ENCODE peak calls at places on chromosomes 4 and X, in eight cellular contexts. L is ovary; I is GM12865; K is Caki2; V is myocyte; Z is stimulated activated CD4-positive, alpha-beta T cell treated with anti-CD3 and anti-CD28 coated beads, Interleukin-2, amount 100 ng/mL, for 24 hours; O is A549; E is HCEC 1CT. P is an unnamed sample.
A peak's percentile ranks its signal among the peaks of the same experiment; 100 is the strongest.

GRCh38 chr4:21879187-21879586 is 69.4 kb downstream of the KCNIP4 start:
- DNase-seq in L (no peak), I (peak; percentile 4), K (peak; percentile 12), V (peak; percentile 46), Z (no peak), O (no peak), E (peak; percentile 70), P (peak; percentile 44)

GRCh38 chrX:50988649-50989048 is 78.1 kb downstream of the BMP15 start:
- DNase-seq in L (no peak), I (peak; percentile 8), K (peak; percentile 25), V (peak; percentile 1), Z (peak; percentile 15), O (peak; percentile 3), E (no peak), P (peak; percentile 24)

GRCh38 chrX:38939067-38939466 is 137.8 kb downstream of the MID1IP1 start:
- DNase-seq in L (no peak), I (no peak), K (no peak), V (no peak), Z (no peak), O (no peak), E (peak; percentile 77), P (peak; percentile 85)

GRCh38 chrX:40245411-40246140 is 147.8 kb upstream of the BCOR start:
- DNase-seq in L (peak; percentile 69), I (no peak), K (no peak), V (no peak), Z (no peak), O (no peak), E (no peak), P (no peak)

GRCh38 chr4:121411151-121411744 is 30.4 kb upstream of the QRFPR start:
- DNase-seq in L (no peak), I (no peak), K (no peak), V (no peak), Z (no peak), O (no peak), E (no peak), P (no peak)

GRCh38 chr4:27057662-27058061 is 197.0 kb downstream of the STIM2 start:
- DNase-seq in L (no peak), I (no peak), K (no peak), V (peak; percentile 35), Z (no peak), O (no peak), E (no peak), P (no peak)

GRCh38 chrX:8783100-8784098 is 17.8 kb downstream of the FAM9A start:
- DNase-seq in L (no peak), I (peak; percentile 42), K (no peak), V (peak; percentile 40), Z (peak; percentile 40), O (peak; percentile 11), E (no peak), P (no peak)

GRCh38 chr4:176238157-176238608 is 30.8 kb downstream of the ASB5 start:
- DNase-seq in L (no peak), I (no peak), K (no peak), V (peak; percentile 73), Z (no peak), O (no peak), E (peak; percentile 57), P (peak; percentile 77)

GRCh38 chr4:169795585-169795984 is 37.8 kb upstream of the HPF1 start:
- DNase-seq in L (no peak), I (no peak), K (peak; percentile 56), V (no peak), Z (no peak), O (no peak), E (peak; percentile 14), P (no peak)

GRCh38 chr4:153084939-153085630 is 119.2 kb upstream of the TRIM2 start:
- DNase-seq in L (peak; percentile 81), I (peak; percentile 77), K (peak; percentile 64), V (peak; percentile 76), Z (peak; percentile 92), O (peak; percentile 43), E (peak; percentile 11), P (peak; percentile 85)

GRCh38 chr4:173735055-173735454 is 205.0 kb upstream of the HAND2 start:
- DNase-seq in L (no peak), I (no peak), K (no peak), V (peak; percentile 37), Z (no peak), O (no peak), E (peak; percentile 36), P (peak; percentile 58)

GRCh38 chr4:85419103-85419502 is 55.8 kb upstream of the ARHGAP24 start:
- DNase-seq in L (no peak), I (no peak), K (no peak), V (no peak), Z (no peak), O (no peak), E (no peak), P (no peak)

GRCh38 chr4:133129237-133129636 is 19.9 kb upstream of the PCDH10 start:
- DNase-seq in L (no peak), I (no peak), K (no peak), V (no peak), Z (no peak), O (no peak), E (peak; percentile 9), P (no peak)

GRCh38 chrX:108362026-108362425 is 76.2 kb downstream of the COL4A6 start:
- DNase-seq in L (no peak), I (no peak), K (no peak), V (no peak), Z (no peak), O (no peak), E (peak; percentile 7), P (peak; percentile 15)

GRCh38 chrX:148928803-148929202 is 428.4 kb downstream of the AFF2 start:
- DNase-seq in L (no peak), I (no peak), K (no peak), V (peak; percentile 44), Z (no peak), O (no peak), E (no peak), P (peak; percentile 8)

GRCh38 chrX:10404435-10404834 is 215.9 kb downstream of the MID1 start:
- DNase-seq in L (no peak), I (no peak), K (no peak), V (no peak), Z (no peak), O (no peak), E (peak; percentile 50), P (peak; percentile 19)

GRCh38 chr4:108171541-108172230 is 3.0 kb upstream of the LEF1 start:
- DNase-seq in L (no peak), I (peak; percentile 16), K (no peak), V (no peak), Z (peak; percentile 56), O (no peak), E (no peak), P (no peak)

GRCh38 chrX:70039758-70040157 is 10.0 kb downstream of the AWAT2 start:
- DNase-seq in L (no peak), I (no peak), K (no peak), V (no peak), Z (no peak), O (no peak), E (no peak), P (no peak)

GRCh38 chrX:10656214-10656613 is 35.8 kb upstream of the MID1 start:
- DNase-seq in L (no peak), I (no peak), K (no peak), V (no peak), Z (no peak), O (no peak), E (no peak), P (no peak)

GRCh38 chrX:9515973-9516538 is 51.2 kb downstream of the TBL1X start:
- DNase-seq in L (no peak), I (peak; percentile 46), K (no peak), V (no peak), Z (no peak), O (no peak), E (no peak), P (no peak)

GRCh38 chr4:17128268-17128667 is 229.8 kb upstream of the LDB2 start:
- DNase-seq in L (no peak), I (no peak), K (no peak), V (no peak), Z (no peak), O (no peak), E (no peak), P (peak; percentile 80)

GRCh38 chr4:14333616-14334015 is 668.7 kb upstream of the CPEB2 start:
- DNase-seq in L (no peak), I (no peak), K (no peak), V (no peak), Z (no peak), O (no peak), E (no peak), P (no peak)

GRCh38 chrX:52979993-52980392 is 21.7 kb upstream of the FAM156A start:
- DNase-seq in L (no peak), I (no peak), K (no peak), V (no peak), Z (no peak), O (no peak), E (no peak), P (no peak)

GRCh38 chrX:9598344-9598743 is 133.5 kb downstream of the TBL1X start:
- DNase-seq in L (no peak), I (no peak), K (no peak), V (no peak), Z (no peak), O (no peak), E (no peak), P (no peak)

GRCh38 chrX:40871385-40872082 is 136.2 kb upstream of the MED14 start:
- DNase-seq in L (no peak), I (peak; percentile 80), K (peak; percentile 19), V (no peak), Z (peak; percentile 16), O (no peak), E (no peak), P (no peak)

GRCh38 chr4:54773022-54773421 is 115.3 kb downstream of the KIT start:
- DNase-seq in L (no peak), I (no peak), K (no peak), V (no peak), Z (no peak), O (no peak), E (no peak), P (no peak)

GRCh38 chr4:160848901-160849735 is 1314.7 kb downstream of the FSTL5 start:
- DNase-seq in L (no peak), I (no peak), K (peak; percentile 6), V (peak; percentile 34), Z (no peak), O (no peak), E (peak; percentile 7), P (no peak)

GRCh38 chr4:57051100-57051499 is 59.1 kb downstream of the IGFBP7 start:
- DNase-seq in L (no peak), I (no peak), K (no peak), V (peak; percentile 64), Z (no peak), O (no peak), E (no peak), P (no peak)

GRCh38 chrX:12843668-12844279 is 23.1 kb upstream of the TLR7 start:
- DNase-seq in L (no peak), I (peak; percentile 83), K (no peak), V (no peak), Z (no peak), O (no peak), E (no peak), P (no peak)

GRCh38 chr4:143626134-143626859 is 74.2 kb downstream of the FREM3 start:
- DNase-seq in L (peak; percentile 84), I (no peak), K (no peak), V (peak; percentile 4), Z (no peak), O (no peak), E (no peak), P (no peak)

GRCh38 chr4:20430555-20430954 is 178.8 kb downstream of the SLIT2 start:
- DNase-seq in L (no peak), I (no peak), K (no peak), V (no peak), Z (no peak), O (no peak), E (peak; percentile 18), P (peak; percentile 80)

GRCh38 chrX:19585370-19586082 is 70.2 kb upstream of the MAP3K15 start:
- DNase-seq in L (no peak), I (no peak), K (no peak), V (no peak), Z (no peak), O (no peak), E (no peak), P (no peak)

GRCh38 chr4:94459462-94460161 is 7.9 kb downstream of the PDLIM5 start:
- DNase-seq in L (no peak), I (no peak), K (no peak), V (no peak), Z (no peak), O (no peak), E (no peak), P (no peak)

GRCh38 chrX:47991263-47992092 is 12.3 kb downstream of the ZNF182 start:
- DNase-seq in L (no peak), I (no peak), K (peak; percentile 13), V (peak; percentile 30), Z (no peak), O (no peak), E (peak; percentile 70), P (peak; percentile 30)

P was measured in foreskin fibroblast.